ENCODE peak calls at places on chromosomes 7 and 10, in five cellular contexts. L, J, N, D and T are unnamed samples.

GRCh38 chr7:135169141-135169935 is 1.2 kb downstream of the CYREN start:
- DNase-seq in L (no peak), J (peak), N (no peak), D (peak), T (peak)

GRCh38 chr7:79308176-79308575 is 145.3 kb downstream of the MAGI2 start:
- DNase-seq in L (no peak), J (no peak), N (no peak), D (no peak), T (no peak)

GRCh38 chr7:151249034-151249731 is 689 bp upstream of the SMARCD3 start:
- DNase-seq in L (no peak), J (no peak), N (peak), D (no peak), T (peak)

GRCh38 chr7:100483728-100484635 is at the start of gene NYAP1:
- DNase-seq in L (no peak), J (peak), N (peak), D (peak), T (peak)

GRCh38 chr10:34031410-34031809 is 696.9 kb upstream of the NRP1 start:
- DNase-seq in L (no peak), J (no peak), N (no peak), D (no peak), T (no peak)

GRCh38 chr10:118449521-118449920 is 107.4 kb upstream of the FAM204A start:
- DNase-seq in L (no peak), J (no peak), N (no peak), D (no peak), T (no peak)

GRCh38 chr7:101112233-101112632 is 14.7 kb upstream of the SERPINE1 start:
- DNase-seq in L (peak), J (no peak), N (no peak), D (no peak), T (no peak)

GRCh38 chr10:112335866-112336265 is 38.0 kb upstream of the ACSL5 start:
- DNase-seq in L (no peak), J (no peak), N (no peak), D (no peak), T (no peak)

GRCh38 chr7:84190016-84190705 is 4.4 kb downstream of the SEMA3A start:
- DNase-seq in L (no peak), J (no peak), N (no peak), D (no peak), T (no peak)

GRCh38 chr7:100389437-100390088 is 16.3 kb downstream of the PILRA start:
- DNase-seq in L (no peak), J (no peak), N (no peak), D (no peak), T (no peak)

GRCh38 chr10:71746344-71747037 is 26.8 kb downstream of the VSIR start:
- DNase-seq in L (peak), J (no peak), N (no peak), D (no peak), T (no peak)

GRCh38 chr10:42973870-42974692 is 102.8 kb upstream of the RET start:
- DNase-seq in L (peak), J (no peak), N (no peak), D (no peak), T (no peak)

GRCh38 chr10:113552014-113552413 is 839 bp upstream of the HABP2 start:
- DNase-seq in L (no peak), J (no peak), N (no peak), D (no peak), T (no peak)

GRCh38 chr10:133379152-133379800 is at the start of gene PAOX:
- DNase-seq in L (peak), J (peak), N (peak), D (peak), T (peak)

GRCh38 chr10:3808689-3809199 is 23.7 kb upstream of the KLF6 start:
- DNase-seq in L (no peak), J (no peak), N (no peak), D (no peak), T (no peak)

GRCh38 chr7:155865830-155866545 is 53.7 kb upstream of the SHH start:
- DNase-seq in L (peak), J (no peak), N (no peak), D (no peak), T (no peak)

GRCh38 chr7:126856691-126857291 is 395.9 kb downstream of the GRM8 start:
- DNase-seq in L (no peak), J (no peak), N (no peak), D (peak), T (no peak)

GRCh38 chr10:86253171-86254072 is 113.2 kb downstream of the GRID1 start:
- DNase-seq in L (no peak), J (no peak), N (no peak), D (no peak), T (no peak)

GRCh38 chr10:10517866-10518265 is 499.8 kb upstream of the CELF2 start:
- DNase-seq in L (no peak), J (no peak), N (no peak), D (no peak), T (no peak)

GRCh38 chr10:78337016-78337415 is 303.4 kb downstream of the RPS24 start:
- DNase-seq in L (no peak), J (no peak), N (no peak), D (no peak), T (no peak)

GRCh38 chr7:18895456-18895855 is 222.0 kb downstream of the TWIST1 start:
- DNase-seq in L (no peak), J (no peak), N (no peak), D (no peak), T (no peak)

GRCh38 chr7:43700646-43701501 is 28.4 kb downstream of the COA1 start:
- DNase-seq in L (no peak), J (no peak), N (no peak), D (no peak), T (no peak)

GRCh38 chr7:71886066-71886465 is 526.1 kb downstream of the CALN1 start:
- DNase-seq in L (no peak), J (no peak), N (no peak), D (no peak), T (no peak)

GRCh38 chr7:7529328-7529727 is 6.3 kb downstream of the COL28A1 start:
- DNase-seq in L (no peak), J (no peak), N (no peak), D (no peak), T (no peak)

GRCh38 chr7:141915565-141915964 is 634 bp upstream of the OR9A4 start:
- DNase-seq in L (no peak), J (no peak), N (no peak), D (no peak), T (no peak)

GRCh38 chr7:124688991-124689390 is 76.6 kb downstream of the GPR37 start:
- DNase-seq in L (no peak), J (no peak), N (no peak), D (no peak), T (no peak)

GRCh38 chr10:6069101-6069931 is 7.1 kb upstream of the IL2RA start:
- DNase-seq in L (no peak), J (no peak), N (no peak), D (no peak), T (no peak)

GRCh38 chr10:20936388-20936787 is 39.3 kb upstream of the NEBL start:
- DNase-seq in L (no peak), J (no peak), N (no peak), D (no peak), T (no peak)

GRCh38 chr10:23912884-23913401 is 296.0 kb upstream of the KIAA1217 start:
- DNase-seq in L (no peak), J (no peak), N (no peak), D (no peak), T (no peak)

GRCh38 chr10:79505771-79506351 is 6.5 kb upstream of the EIF5AL1 start:
- DNase-seq in L (no peak), J (no peak), N (no peak), D (no peak), T (no peak)

GRCh38 chr7:28621369-28621807 is 209.1 kb downstream of the CREB5 start:
- DNase-seq in L (no peak), J (no peak), N (no peak), D (no peak), T (no peak)